ENCODE peak calls at places on chromosomes 6 and 20, in nine cellular contexts. L, T, I, Q, Z, W, F, S and E are unnamed samples. For H3K36me3, the result is how much of the 10 kb centered on the place peaks cover.

GRCh38 chr6:125828476-125829039 is 37.8 kb downstream of the NCOA7 start:
- DNase-seq in Z (no peak), T (no peak), F (no peak), Q (no peak), L (no peak), S (no peak), I (no peak), W (no peak), E (no peak)

GRCh38 chr6:150775804-150776203 is 89.7 kb upstream of the MTHFD1L start:
- DNase-seq in W (no peak), F (peak), L (no peak), I (no peak), Q (no peak), T (no peak), Z (no peak), S (no peak), E (no peak)

GRCh38 chr6:165662671-165663282 is at the start of gene PDE10A:
- DNase-seq in Z (peak), T (no peak), L (no peak), F (peak), S (peak), I (peak), W (peak), Q (no peak), E (no peak)

GRCh38 chr20:4488407-4489339 is 233.0 kb upstream of the PRND start:
- DNase-seq in S (no peak), Z (no peak), T (peak), I (no peak), F (no peak), W (peak), L (no peak), Q (no peak), E (no peak)

GRCh38 chr20:12047838-12048432 is 130.2 kb downstream of the BTBD3 start:
- DNase-seq in I (no peak), Q (peak), F (no peak), W (peak), L (no peak), S (no peak), T (no peak), Z (no peak), E (no peak)

GRCh38 chr20:13331536-13331935 is 110.5 kb downstream of the ISM1 start:
- DNase-seq in S (peak), W (no peak), Q (peak), F (no peak), I (no peak), T (no peak), L (no peak), Z (no peak), E (no peak)

GRCh38 chr6:117288083-117288715 is 22.8 kb downstream of the VGLL2 start:
- DNase-seq in T (no peak), I (no peak), S (no peak), L (no peak), W (no peak), Q (no peak), F (no peak), Z (no peak), E (no peak)

GRCh38 chr6:117540670-117541069 is 58.2 kb downstream of the DCBLD1 start:
- DNase-seq in F (no peak), L (no peak), Q (no peak), I (no peak), W (peak), S (no peak), T (peak), Z (no peak), E (no peak)

GRCh38 chr6:11779308-11780096 is 899 bp upstream of the ADTRP start:
- DNase-seq in I (no peak), W (no peak), Q (no peak), S (no peak), T (no peak), Z (no peak), F (no peak), L (no peak), E (no peak)

GRCh38 chr20:34581341-34582189 is 23.0 kb downstream of the MAP1LC3A start:
- DNase-seq in Q (no peak), F (no peak), I (no peak), S (peak), W (peak), L (no peak), Z (no peak), T (peak), E (no peak)

GRCh38 chr6:27687154-27688013 is 214.5 kb upstream of the ZNF184 start:
- DNase-seq in Q (no peak), L (peak), T (peak), S (peak), W (peak), Z (peak), I (peak), F (peak), E (no peak)

GRCh38 chr6:29992792-29993191 is 50.5 kb downstream of the HLA-A start:
- DNase-seq in I (no peak), W (peak), F (no peak), S (no peak), L (no peak), Q (peak), Z (no peak), T (no peak), E (no peak)

GRCh38 chr6:26205625-26206574 is 118.7 kb downstream of the HFE start:
- DNase-seq in F (no peak), S (peak), T (no peak), Z (peak), L (peak), I (no peak), W (peak), Q (no peak), E (no peak)

GRCh38 chr20:25553819-25554296 is 31.5 kb downstream of the NINL start:
- DNase-seq in T (no peak), F (peak), I (peak), Q (no peak), W (peak), L (no peak), S (peak), Z (no peak), E (no peak)

GRCh38 chr6:54008589-54008988 is 102.7 kb upstream of the MLIP start:
- DNase-seq in Z (no peak), F (no peak), I (no peak), Q (no peak), S (no peak), W (no peak), L (no peak), T (no peak), E (no peak)

GRCh38 chr6:20325641-20326421 is 75.8 kb upstream of the E2F3 start:
- DNase-seq in S (no peak), Q (no peak), F (no peak), I (no peak), L (no peak), W (peak), Z (no peak), T (no peak), E (no peak)

GRCh38 chr6:83057705-83058321 is 7.8 kb downstream of the UBE3D start:
- DNase-seq in T (no peak), F (no peak), L (no peak), Q (no peak), Z (peak), I (no peak), S (peak), W (peak), E (no peak)

GRCh38 chr6:53284901-53285300 is 63.8 kb downstream of the ELOVL5 start:
- DNase-seq in T (no peak), F (no peak), W (no peak), S (no peak), Z (no peak), Q (no peak), L (no peak), I (no peak), E (no peak)

GRCh38 chr6:42136508-42137191 is 5.8 kb downstream of the C6orf132 start:
- DNase-seq in Q (no peak), W (peak), S (peak), I (no peak), F (no peak), T (no peak), Z (peak), L (no peak), E (no peak)

GRCh38 chr6:166228839-166229528 is 61.3 kb upstream of the TBXT start:
- DNase-seq in W (no peak), T (no peak), F (no peak), I (no peak), L (no peak), S (no peak), Q (no peak), Z (peak), E (no peak)

GRCh38 chr6:142820336-142821016 is 124.5 kb downstream of the HIVEP2 start:
- DNase-seq in Q (no peak), L (no peak), W (no peak), T (no peak), Z (no peak), S (no peak), F (no peak), I (no peak), E (no peak)

GRCh38 chr20:34076952-34077351 is 35.1 kb downstream of the EIF2S2 start:
- DNase-seq in S (no peak), F (no peak), Z (no peak), Q (no peak), I (no peak), W (no peak), L (no peak), T (peak), E (no peak)

GRCh38 chr20:47668313-47669156 is 116.7 kb downstream of the SULF2 start:
- DNase-seq in T (peak), L (no peak), S (no peak), I (no peak), Q (no peak), Z (no peak), F (no peak), W (no peak), E (no peak)

GRCh38 chr6:68741501-68742343 is 106.6 kb downstream of the ADGRB3 start:
- DNase-seq in I (no peak), T (no peak), Q (no peak), S (no peak), L (no peak), W (no peak), F (no peak), Z (no peak), E (no peak)

GRCh38 chr6:20700375-20700774 is 166.1 kb downstream of the CDKAL1 start:
- DNase-seq in I (no peak), F (no peak), Q (no peak), T (no peak), S (no peak), Z (no peak), L (no peak), W (no peak), E (no peak)

GRCh38 chr20:20603339-20603990 is 109.0 kb downstream of the RALGAPA2 start:
- DNase-seq in T (peak), Z (no peak), S (peak), Q (peak), W (no peak), I (no peak), F (no peak), L (no peak), E (no peak)

GRCh38 chr6:31728767-31729514 is at the start of gene DDAH2:
- DNase-seq in S (no peak), Z (no peak), Q (no peak), T (no peak), L (no peak), I (no peak), W (no peak), F (peak), E (no peak)

GRCh38 chr6:31729979-31730630 is 1.0 kb upstream of the DDAH2 start:
- DNase-seq in Q (no peak), S (peak), L (peak), F (peak), Z (peak), T (no peak), I (peak), W (peak), E (peak)

GRCh38 chr6:31730631-31731086 is 1.6 kb upstream of the DDAH2 start:
- DNase-seq in T (no peak), L (no peak), F (no peak), W (no peak), S (no peak), Q (no peak), I (no peak), Z (no peak), E (no peak)

GRCh38 chr6:31727717-31728671 is 1.1 kb downstream of the DDAH2 start:
- DNase-seq in T (no peak), L (no peak), I (peak), S (no peak), Q (no peak), W (no peak), Z (no peak), F (peak), E (no peak)

GRCh38 chr6:31729515-31729978 is 448 bp upstream of the DDAH2 start:
- DNase-seq in L (peak), T (peak), W (peak), F (peak), S (peak), Q (peak), Z (peak), I (peak), E (peak)
- TF ChIP-seq CTCF in L (peak), T (peak), W (peak), F (no peak), S (no peak), Q (peak), Z (peak), I (no peak), E (no peak)

GRCh38 chr6:6545616-6546317 is 42.8 kb upstream of the LY86 start:
- DNase-seq in F (no peak), L (no peak), Z (no peak), S (no peak), Q (no peak), T (no peak), I (no peak), W (no peak), E (no peak)
- H3K4me3 ChIP-seq in F (peak), L (peak), Z (peak), S (no peak), Q (peak), T (peak), I (peak), W (no peak), E (no peak)

DNA sequence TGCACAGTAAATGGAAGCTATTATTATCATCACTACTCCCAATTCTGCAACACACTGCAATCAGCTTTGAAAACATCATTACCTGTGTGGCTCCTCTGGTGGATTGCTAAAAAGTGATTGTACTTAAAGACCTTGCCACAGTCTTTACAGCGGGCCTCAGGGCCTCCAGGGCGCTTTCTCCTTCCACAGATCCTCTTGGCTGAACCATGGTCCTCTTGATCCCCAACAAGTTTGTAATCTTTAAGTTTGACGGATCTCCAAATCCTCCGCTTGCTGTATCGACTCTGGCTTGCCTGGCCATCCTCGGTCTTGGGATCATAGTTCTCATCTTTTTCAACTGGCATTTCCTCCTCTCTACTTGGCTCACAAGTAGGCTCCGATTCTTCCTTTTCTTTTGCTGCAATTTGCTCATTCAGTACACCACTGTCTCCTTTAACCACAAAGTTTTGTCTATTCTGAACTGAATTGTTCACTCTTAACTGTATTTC is 2.0 kb downstream of the ZBTB24 start:
- DNase-seq in F (no peak), W (no peak), T (no peak), Z (no peak), Q (no peak), L (no peak), I (no peak), S (no peak), E (no peak)
- H3K36me3 ChIP-seq in F (under half), W (under half), T (under half), Z (under half), Q (under half), L (under half), I (under half), S (under half), E (under half)

GRCh38 chr20:37901667-37902503 is 1.0 kb upstream of the VSTM2L start:
- DNase-seq in W (peak), L (peak), Q (no peak), I (no peak), F (peak), S (peak), T (no peak), Z (peak), E (no peak)
- TF ChIP-seq CTCF in W (peak), L (no peak), Q (peak), I (peak), F (no peak), S (peak), T (peak), Z (peak), E (peak)

DNA sequence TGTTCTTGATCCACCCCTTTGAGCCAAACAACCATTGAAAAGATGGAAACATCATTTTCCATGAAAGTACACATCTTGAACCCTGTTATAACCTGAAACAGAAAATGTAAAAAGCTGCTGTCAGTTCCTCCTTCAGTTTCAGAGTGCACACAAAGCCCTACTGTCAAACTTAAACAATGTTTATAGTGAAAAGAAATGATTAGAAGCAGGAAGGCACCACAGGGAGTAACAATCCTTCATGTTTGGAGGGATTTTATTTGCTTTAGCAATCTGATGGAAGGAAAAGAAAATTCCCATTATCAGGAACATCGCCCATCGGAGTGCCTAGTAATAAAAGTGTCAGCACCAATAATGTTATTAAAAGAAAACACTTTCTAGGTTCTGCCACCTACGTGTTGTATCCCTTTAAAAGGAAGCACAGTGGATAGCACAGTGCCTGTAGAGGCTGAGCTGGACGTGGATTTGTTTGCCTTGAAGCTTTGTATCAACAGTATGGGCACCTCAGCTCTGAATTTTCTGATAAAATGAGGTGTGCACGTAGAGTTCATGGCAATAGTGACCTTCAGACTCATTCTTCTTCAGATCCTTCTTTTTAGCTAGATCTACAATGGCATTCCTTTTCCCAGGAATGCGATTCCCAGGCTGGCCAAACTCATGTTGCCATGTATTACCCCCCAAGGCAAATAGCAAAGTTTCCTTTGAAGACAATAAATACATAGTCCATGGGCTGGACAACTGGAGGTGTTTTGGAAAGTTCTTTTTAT is 16.1 kb upstream of the THBD start:
- DNase-seq in F (no peak), L (no peak), T (no peak), S (no peak), W (no peak), I (no peak), Q (no peak), Z (no peak), E (no peak)
- H3K4me3 ChIP-seq in F (no peak), L (no peak), T (no peak), S (no peak), W (no peak), I (no peak), Q (no peak), Z (no peak), E (no peak)